ENCODE peak calls at places on chromosomes 13 and 19, in seven cellular contexts. One of them, this sample, is unnamed. For H3K4me1, the result is how much of the 10 kb centered on the place peaks cover.

GRCh38 chr13:100108913-100109507 is 20.1 kb downstream of the PCCA start:
- DNase-seq in GM12878: no peak
- DNase-seq in pancreas: no peak
- DNase-seq in psoas muscle: no peak
- DNase-seq in heart right ventricle: no peak
- DNase-seq in right lobe of liver: no peak
- DNase-seq in thoracic aorta: no peak
- DNase-seq in this sample: no peak

GRCh38 chr19:58558066-58558622 is at the start of gene UBE2M:
- DNase-seq in GM12878: no peak
- DNase-seq in pancreas: peak
- DNase-seq in psoas muscle: peak
- DNase-seq in heart right ventricle: peak
- DNase-seq in right lobe of liver: peak
- DNase-seq in thoracic aorta: no peak
- DNase-seq in this sample: peak

GRCh38 chr19:39566064-39566463 is 26.1 kb upstream of the EID2 start:
- DNase-seq in GM12878: no peak
- DNase-seq in pancreas: no peak
- DNase-seq in psoas muscle: no peak
- DNase-seq in heart right ventricle: no peak
- DNase-seq in right lobe of liver: no peak
- DNase-seq in thoracic aorta: no peak
- DNase-seq in this sample: no peak

GRCh38 chr19:19409235-19410030 is 4.0 kb downstream of the GATAD2A start:
- DNase-seq in GM12878: no peak
- DNase-seq in pancreas: no peak
- DNase-seq in psoas muscle: no peak
- DNase-seq in heart right ventricle: no peak
- DNase-seq in right lobe of liver: no peak
- DNase-seq in thoracic aorta: no peak
- DNase-seq in this sample: no peak

GRCh38 chr19:46674416-46675178 is 13.6 kb upstream of the DACT3 start:
- DNase-seq in GM12878: no peak
- DNase-seq in pancreas: no peak
- DNase-seq in psoas muscle: no peak
- DNase-seq in heart right ventricle: no peak
- DNase-seq in right lobe of liver: no peak
- DNase-seq in thoracic aorta: no peak
- DNase-seq in this sample: no peak

GRCh38 chr13:105960326-105960725 is 575.1 kb downstream of the EFNB2 start:
- DNase-seq in GM12878: no peak
- DNase-seq in pancreas: no peak
- DNase-seq in psoas muscle: no peak
- DNase-seq in heart right ventricle: no peak
- DNase-seq in right lobe of liver: no peak
- DNase-seq in thoracic aorta: no peak
- DNase-seq in this sample: no peak

GRCh38 chr19:12224676-12225075 is 61.8 kb downstream of the ZNF136 start:
- DNase-seq in GM12878: no peak
- DNase-seq in pancreas: no peak
- DNase-seq in psoas muscle: no peak
- DNase-seq in heart right ventricle: no peak
- DNase-seq in right lobe of liver: no peak
- DNase-seq in thoracic aorta: no peak
- DNase-seq in this sample: no peak

GRCh38 chr19:12841094-12841493 is 2.8 kb downstream of the MAST1 start:
- DNase-seq in GM12878: no peak
- DNase-seq in pancreas: no peak
- DNase-seq in psoas muscle: no peak
- DNase-seq in heart right ventricle: no peak
- DNase-seq in right lobe of liver: peak
- DNase-seq in thoracic aorta: no peak
- DNase-seq in this sample: no peak

GRCh38 chr19:35090160-35090794 is 25.3 kb upstream of the FXYD3 start:
- DNase-seq in GM12878: no peak
- DNase-seq in pancreas: peak
- DNase-seq in psoas muscle: peak
- DNase-seq in heart right ventricle: no peak
- DNase-seq in right lobe of liver: no peak
- DNase-seq in thoracic aorta: no peak
- DNase-seq in this sample: no peak

GRCh38 chr13:51614350-51614786 is 30.1 kb downstream of the WDFY2 start:
- DNase-seq in GM12878: peak
- DNase-seq in pancreas: peak
- DNase-seq in psoas muscle: peak
- DNase-seq in heart right ventricle: no peak
- DNase-seq in right lobe of liver: peak
- DNase-seq in thoracic aorta: no peak
- DNase-seq in this sample: no peak

GRCh38 chr13:35930665-35931631 is 200.2 kb downstream of the DCLK1 start:
- DNase-seq in GM12878: peak
- DNase-seq in pancreas: no peak
- DNase-seq in psoas muscle: no peak
- DNase-seq in heart right ventricle: no peak
- DNase-seq in right lobe of liver: no peak
- DNase-seq in thoracic aorta: no peak
- DNase-seq in this sample: no peak

GRCh38 chr19:51788936-51789795 is 5.8 kb upstream of the FPR3 start:
- DNase-seq in GM12878: no peak
- DNase-seq in pancreas: no peak
- DNase-seq in psoas muscle: no peak
- DNase-seq in heart right ventricle: no peak
- DNase-seq in right lobe of liver: no peak
- DNase-seq in thoracic aorta: no peak
- DNase-seq in this sample: no peak

GRCh38 chr19:51784109-51784785 is 10.7 kb upstream of the FPR3 start:
- DNase-seq in GM12878: no peak
- DNase-seq in pancreas: no peak
- DNase-seq in psoas muscle: no peak
- DNase-seq in heart right ventricle: no peak
- DNase-seq in right lobe of liver: no peak
- DNase-seq in thoracic aorta: no peak
- DNase-seq in this sample: no peak

GRCh38 chr19:51784922-51785690 is 9.9 kb upstream of the FPR3 start:
- DNase-seq in GM12878: peak
- DNase-seq in pancreas: no peak
- DNase-seq in psoas muscle: peak
- DNase-seq in heart right ventricle: peak
- DNase-seq in right lobe of liver: peak
- DNase-seq in thoracic aorta: peak
- DNase-seq in this sample: peak

GRCh38 chr19:51786651-51787494 is 8.1 kb upstream of the FPR3 start:
- DNase-seq in GM12878: no peak
- DNase-seq in pancreas: no peak
- DNase-seq in psoas muscle: no peak
- DNase-seq in heart right ventricle: no peak
- DNase-seq in right lobe of liver: no peak
- DNase-seq in thoracic aorta: no peak
- DNase-seq in this sample: no peak

GRCh38 chr19:51788029-51788428 is 6.9 kb upstream of the FPR3 start:
- DNase-seq in GM12878: no peak
- DNase-seq in pancreas: no peak
- DNase-seq in psoas muscle: no peak
- DNase-seq in heart right ventricle: no peak
- DNase-seq in right lobe of liver: no peak
- DNase-seq in thoracic aorta: no peak
- DNase-seq in this sample: no peak
- H3K4me1 ChIP-seq in GM12878: under half
- H3K4me1 ChIP-seq in pancreas: under half
- H3K4me1 ChIP-seq in psoas muscle: under half
- H3K4me1 ChIP-seq in heart right ventricle: under half
- H3K4me1 ChIP-seq in right lobe of liver: under half
- H3K4me1 ChIP-seq in thoracic aorta: under half
- H3K4me1 ChIP-seq in this sample: under half

DNA sequence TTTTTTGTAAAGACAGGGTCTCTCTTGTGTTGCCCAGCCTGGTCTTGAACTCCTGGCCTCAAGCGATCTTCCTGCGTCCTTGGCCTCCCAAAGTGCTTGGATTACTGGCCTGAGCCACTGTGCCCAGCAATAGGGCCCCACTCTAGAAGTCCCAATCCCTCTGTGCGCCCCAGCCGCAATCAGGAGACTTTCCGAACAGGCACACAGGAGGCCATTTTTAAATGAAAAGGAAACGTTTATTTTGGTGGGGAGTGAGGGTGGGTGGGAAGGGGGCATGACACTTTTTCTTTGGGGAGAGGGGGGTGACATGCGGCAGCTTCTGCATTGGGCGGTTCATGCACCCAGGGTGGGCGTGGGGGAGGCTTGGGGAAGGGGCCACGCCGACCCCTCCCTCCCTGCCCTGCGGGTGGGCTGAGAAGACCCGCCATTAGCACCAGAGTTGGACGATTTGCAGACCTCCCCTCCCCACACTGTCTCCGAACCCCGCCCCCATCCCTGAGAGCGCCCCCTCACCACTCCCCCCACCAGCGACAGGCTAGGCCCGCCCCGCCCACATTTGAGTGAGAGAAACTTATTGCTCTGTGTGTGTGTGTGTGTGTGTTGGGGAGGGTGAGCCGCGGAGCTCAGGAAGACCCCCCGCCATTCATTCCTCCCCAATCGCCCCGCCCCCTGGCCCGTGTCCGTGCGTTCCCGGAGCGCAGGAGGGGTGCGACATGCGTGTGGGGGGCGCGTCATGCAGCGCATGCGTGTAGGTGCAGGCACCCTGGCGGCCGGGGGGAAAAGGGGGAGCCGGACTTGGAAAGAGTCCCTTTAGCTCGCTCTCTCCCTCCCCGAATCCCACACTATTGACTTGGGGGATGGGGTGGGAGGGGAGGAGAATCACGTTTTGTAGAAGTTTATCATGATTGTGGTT is 17.2 kb downstream of the KCNC3 start:
- DNase-seq in GM12878: no peak
- DNase-seq in pancreas: no peak
- DNase-seq in psoas muscle: no peak
- DNase-seq in heart right ventricle: no peak
- DNase-seq in right lobe of liver: no peak
- DNase-seq in thoracic aorta: no peak
- DNase-seq in this sample: no peak
- TF ChIP-seq CTCF in GM12878: no peak
- TF ChIP-seq CTCF in pancreas: no peak
- TF ChIP-seq CTCF in psoas muscle: no peak
- TF ChIP-seq CTCF in heart right ventricle: no peak
- TF ChIP-seq CTCF in right lobe of liver: no peak
- TF ChIP-seq CTCF in thoracic aorta: no peak
- TF ChIP-seq CTCF in this sample: no peak

GRCh38 chr19:49870309-49870901 is 3.0 kb upstream of the PNKP start:
- DNase-seq in GM12878: no peak
- DNase-seq in pancreas: peak
- DNase-seq in psoas muscle: peak
- DNase-seq in heart right ventricle: peak
- DNase-seq in right lobe of liver: peak
- DNase-seq in thoracic aorta: no peak
- DNase-seq in this sample: no peak
- H3K27ac ChIP-seq in GM12878: peak
- H3K27ac ChIP-seq in pancreas: peak
- H3K27ac ChIP-seq in psoas muscle: peak
- H3K27ac ChIP-seq in heart right ventricle: peak
- H3K27ac ChIP-seq in right lobe of liver: peak
- H3K27ac ChIP-seq in thoracic aorta: peak
- H3K27ac ChIP-seq in this sample: peak

GRCh38 chr19:42279902-42280760 is 11.1 kb downstream of the CIC start:
- DNase-seq in GM12878: peak
- DNase-seq in pancreas: peak
- DNase-seq in psoas muscle: peak
- DNase-seq in heart right ventricle: peak
- DNase-seq in right lobe of liver: peak
- DNase-seq in thoracic aorta: peak
- DNase-seq in this sample: peak
- H3K4me1 ChIP-seq in GM12878: under half
- H3K4me1 ChIP-seq in pancreas: half or more
- H3K4me1 ChIP-seq in psoas muscle: half or more
- H3K4me1 ChIP-seq in heart right ventricle: half or more
- H3K4me1 ChIP-seq in right lobe of liver: under half
- H3K4me1 ChIP-seq in thoracic aorta: half or more
- H3K4me1 ChIP-seq in this sample: under half

GRCh38 chr19:24048261-24048660 is 38.7 kb upstream of the ZNF254 start:
- DNase-seq in GM12878: no peak
- DNase-seq in pancreas: no peak
- DNase-seq in psoas muscle: no peak
- DNase-seq in heart right ventricle: no peak
- DNase-seq in right lobe of liver: no peak
- DNase-seq in thoracic aorta: no peak
- DNase-seq in this sample: no peak
- TF ChIP-seq CTCF in GM12878: no peak
- TF ChIP-seq CTCF in pancreas: no peak
- TF ChIP-seq CTCF in psoas muscle: no peak
- TF ChIP-seq CTCF in heart right ventricle: no peak
- TF ChIP-seq CTCF in right lobe of liver: no peak
- TF ChIP-seq CTCF in thoracic aorta: no peak
- TF ChIP-seq CTCF in this sample: no peak

GRCh38 chr19:588758-589692 is 656 bp upstream of the HCN2 start:
- DNase-seq in GM12878: no peak
- DNase-seq in pancreas: no peak
- DNase-seq in psoas muscle: no peak
- DNase-seq in heart right ventricle: peak
- DNase-seq in right lobe of liver: peak
- DNase-seq in thoracic aorta: no peak
- DNase-seq in this sample: no peak

GRCh38 chr19:590396-590745 is 690 bp downstream of the HCN2 start:
- DNase-seq in GM12878: no peak
- DNase-seq in pancreas: no peak
- DNase-seq in psoas muscle: no peak
- DNase-seq in heart right ventricle: no peak
- DNase-seq in right lobe of liver: peak
- DNase-seq in thoracic aorta: no peak
- DNase-seq in this sample: no peak

GRCh38 chr19:591099-591958 is 1.6 kb downstream of the HCN2 start:
- DNase-seq in GM12878: no peak
- DNase-seq in pancreas: no peak
- DNase-seq in psoas muscle: no peak
- DNase-seq in heart right ventricle: no peak
- DNase-seq in right lobe of liver: peak
- DNase-seq in thoracic aorta: no peak
- DNase-seq in this sample: no peak

GRCh38 chr19:590750-591098 is 1.0 kb downstream of the HCN2 start:
- DNase-seq in GM12878: no peak
- DNase-seq in pancreas: no peak
- DNase-seq in psoas muscle: no peak
- DNase-seq in heart right ventricle: no peak
- DNase-seq in right lobe of liver: no peak
- DNase-seq in thoracic aorta: no peak
- DNase-seq in this sample: no peak

GRCh38 chr19:589693-590395 is at the start of gene HCN2:
- DNase-seq in GM12878: no peak
- DNase-seq in pancreas: no peak
- DNase-seq in psoas muscle: no peak
- DNase-seq in heart right ventricle: peak
- DNase-seq in right lobe of liver: no peak
- DNase-seq in thoracic aorta: no peak
- DNase-seq in this sample: no peak
- H3K27ac ChIP-seq in GM12878: no peak
- H3K27ac ChIP-seq in pancreas: no peak
- H3K27ac ChIP-seq in psoas muscle: no peak
- H3K27ac ChIP-seq in heart right ventricle: no peak
- H3K27ac ChIP-seq in right lobe of liver: no peak
- H3K27ac ChIP-seq in thoracic aorta: no peak
- H3K27ac ChIP-seq in this sample: no peak

DNA sequence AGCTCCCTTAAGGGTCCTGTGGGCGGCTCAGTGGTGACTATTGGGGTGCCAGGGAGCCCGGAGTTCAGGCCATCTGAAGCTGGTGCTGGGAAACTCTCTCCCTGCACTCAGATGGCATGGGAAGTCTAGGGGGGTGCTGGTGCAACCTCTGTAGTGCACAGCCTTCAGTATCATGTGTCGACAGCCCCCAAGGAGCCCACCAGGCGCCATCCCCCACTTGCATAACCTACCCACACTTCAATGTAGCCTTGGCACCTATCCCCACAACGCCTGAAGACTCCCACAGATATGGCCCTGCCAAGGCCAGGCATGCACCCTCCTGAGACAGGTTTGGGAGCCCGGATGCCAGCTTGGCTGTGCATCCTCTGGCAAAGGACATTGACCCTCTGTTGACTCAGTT is 27.7 kb upstream of the NANOS3 start:
- DNase-seq in GM12878: no peak
- DNase-seq in pancreas: no peak
- DNase-seq in psoas muscle: no peak
- DNase-seq in heart right ventricle: no peak
- DNase-seq in right lobe of liver: no peak
- DNase-seq in thoracic aorta: no peak
- DNase-seq in this sample: no peak
- H3K4me1 ChIP-seq in GM12878: under half
- H3K4me1 ChIP-seq in pancreas: under half
- H3K4me1 ChIP-seq in psoas muscle: under half
- H3K4me1 ChIP-seq in heart right ventricle: half or more
- H3K4me1 ChIP-seq in right lobe of liver: under half
- H3K4me1 ChIP-seq in thoracic aorta: under half
- H3K4me1 ChIP-seq in this sample: half or more